ENCODE peak calls at places on chromosomes 2 and 18, in ten cellular contexts. O is heart right ventricle, A is upper lobe of right lung, Y is left lung, S is right atrium auricular region, D is coronary artery, R is thyroid gland, C is spleen, Z is A549, W is right lobe of liver. Q is an unnamed sample.

GRCh38 chr18:42619771-42620170 is 495.7 kb downstream of the RIT2 start:
- DNase-seq in O (no peak), A (no peak), Y (no peak), S (no peak), D (no peak), R (no peak), C (no peak), Z (no peak), W (no peak), Q (no peak)

GRCh38 chr2:180983468-180984388 is 3.3 kb downstream of the UBE2E3 start:
- DNase-seq in O (peak; percentile 10), A (no peak), Y (no peak), S (no peak), D (no peak), R (peak; percentile 21), C (no peak), Z (peak; percentile 60), W (no peak), Q (no peak)

GRCh38 chr2:220417503-220417902 is 790.1 kb downstream of the SLC4A3 start:
- DNase-seq in O (no peak), A (no peak), Y (no peak), S (no peak), D (no peak), R (no peak), C (no peak), Z (no peak), W (no peak), Q (no peak)

GRCh38 chr18:25351280-25351772 is 640 bp downstream of the ZNF521 start:
- DNase-seq in O (peak; percentile 18), A (no peak), Y (no peak), S (no peak), D (no peak), R (peak; percentile 3), C (no peak), Z (no peak), W (no peak), Q (no peak)

GRCh38 chr18:45066868-45067267 is 386.2 kb downstream of the SETBP1 start:
- DNase-seq in O (peak; percentile 56), A (no peak), Y (no peak), S (no peak), D (no peak), R (no peak), C (no peak), Z (no peak), W (no peak), Q (no peak)

GRCh38 chr18:35949903-35950627 is 22.4 kb upstream of the RMP24 start:
- DNase-seq in O (peak; percentile 60), A (peak; percentile 73), Y (peak; percentile 41), S (no peak), D (no peak), R (peak; percentile 46), C (peak; percentile 86), Z (peak; percentile 59), W (peak; percentile 65), Q (peak; percentile 35)

GRCh38 chr2:239182981-239183791 is 217.6 kb downstream of the HDAC4 start:
- DNase-seq in O (no peak), A (peak; percentile 57), Y (peak; percentile 22), S (no peak), D (peak; percentile 64), R (no peak), C (peak; percentile 63), Z (no peak), W (peak; percentile 44), Q (no peak)

GRCh38 chr2:44310287-44310686 is 35.0 kb downstream of the SLC3A1 start:
- DNase-seq in O (no peak), A (no peak), Y (no peak), S (no peak), D (no peak), R (no peak), C (no peak), Z (peak; percentile 26), W (no peak), Q (no peak)

GRCh38 chr2:163187995-163188655 is 349.6 kb upstream of the KCNH7 start:
- DNase-seq in O (no peak), A (no peak), Y (no peak), S (no peak), D (no peak), R (no peak), C (no peak), Z (no peak), W (no peak), Q (no peak)

GRCh38 chr2:226911932-226912331 is 76.1 kb downstream of the RHBDD1 start:
- DNase-seq in O (no peak), A (no peak), Y (no peak), S (no peak), D (no peak), R (no peak), C (no peak), Z (no peak), W (no peak), Q (no peak)

GRCh38 chr2:207561386-207562080 is 31.8 kb downstream of the CREB1 start:
- DNase-seq in O (no peak), A (no peak), Y (no peak), S (no peak), D (no peak), R (no peak), C (no peak), Z (no peak), W (no peak), Q (no peak)

GRCh38 chr2:204917089-204917701 is 371.9 kb downstream of the PARD3B start:
- DNase-seq in O (no peak), A (no peak), Y (no peak), S (no peak), D (no peak), R (no peak), C (no peak), Z (no peak), W (no peak), Q (no peak)

GRCh38 chr2:235291464-235291863 is 202.4 kb upstream of the AGAP1 start:
- DNase-seq in O (no peak), A (no peak), Y (no peak), S (no peak), D (no peak), R (no peak), C (no peak), Z (peak; percentile 26), W (no peak), Q (no peak)

GRCh38 chr18:31616586-31616985 is 24.9 kb downstream of the TTR start:
- DNase-seq in O (no peak), A (no peak), Y (no peak), S (no peak), D (no peak), R (no peak), C (no peak), Z (no peak), W (no peak), Q (no peak)

GRCh38 chr2:186486651-186487647 is 889 bp downstream of the ZC3H15 start:
- DNase-seq in O (no peak), A (no peak), Y (no peak), S (no peak), D (no peak), R (no peak), C (no peak), Z (peak; percentile 12), W (no peak), Q (no peak)

GRCh38 chr2:3594493-3595281 is at the start of gene COLEC11:
- DNase-seq in O (peak; percentile 67), A (no peak), Y (peak; percentile 27), S (peak; percentile 79), D (no peak), R (peak; percentile 20), C (peak; percentile 83), Z (no peak), W (peak; percentile 78), Q (no peak)

GRCh38 chr2:204491528-204491927 is 53.7 kb upstream of the PARD3B start:
- DNase-seq in O (no peak), A (no peak), Y (no peak), S (no peak), D (no peak), R (no peak), C (no peak), Z (no peak), W (no peak), Q (no peak)

DNA sequence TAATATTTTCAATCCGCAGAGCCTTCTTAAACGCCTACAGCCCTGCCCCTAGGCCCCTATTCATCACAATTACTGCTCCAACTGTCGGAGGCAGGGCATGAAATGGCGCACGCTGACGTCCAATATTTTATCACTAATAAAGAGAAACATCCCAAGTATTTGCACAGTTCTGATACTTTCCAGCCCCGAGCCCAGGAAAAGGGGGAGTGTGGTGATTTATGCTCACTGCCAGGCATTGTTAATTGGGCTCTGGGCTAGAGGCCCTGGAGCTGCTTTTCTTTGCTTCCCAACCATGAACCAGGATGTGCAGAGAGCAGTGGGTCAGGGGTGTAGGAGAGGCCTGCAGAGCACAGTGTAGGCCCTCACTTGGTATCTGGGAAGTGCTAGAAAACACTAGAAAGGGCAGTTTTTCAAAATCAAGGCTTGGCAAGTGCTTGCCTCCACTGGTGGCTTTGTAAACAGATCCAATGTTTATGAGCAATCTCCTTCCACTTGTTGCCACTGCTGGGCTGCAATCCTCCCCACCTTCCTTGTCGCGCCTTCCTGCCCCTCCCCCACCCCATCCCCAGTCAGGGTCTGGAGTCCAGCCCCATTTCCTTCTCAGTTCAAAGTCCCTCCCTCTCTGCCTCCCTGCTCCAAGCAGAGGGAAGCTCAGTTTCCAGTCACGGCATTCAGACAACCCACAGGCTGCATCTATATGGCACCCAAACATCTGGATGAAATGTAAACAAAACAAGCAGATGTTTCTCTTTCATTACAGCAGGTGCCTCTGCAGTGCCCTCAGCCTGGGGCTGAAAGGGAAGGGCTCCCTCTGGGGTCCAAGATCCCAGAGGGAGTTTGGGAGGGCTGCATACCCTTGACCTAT is 83.9 kb upstream of the PKDCC start:
- DNase-seq in O (peak; percentile 65), A (no peak), Y (no peak), S (peak; percentile 89), D (peak; percentile 79), R (peak; percentile 54), C (no peak), Z (peak; percentile 77), W (peak; percentile 66), Q (peak; percentile 67)
- H3K27ac ChIP-seq in O (no peak overlapping the region), A (no peak overlapping the region), Y (peak overlapping the region; percentile 2), S (peak overlapping the region; percentile 59), D (peak overlapping the region; percentile 92), R (peak overlapping the region; percentile 8), C (peak overlapping the region; percentile 65), Z (peak overlapping the region; percentile 74), W (peak overlapping the region; percentile 13), Q (peak overlapping the region; percentile 78)

GRCh38 chr2:176269319-176270099 is at the start of gene MTX2:
- DNase-seq in O (peak; percentile 67), A (peak; percentile 92), Y (peak; percentile 71), S (no peak), D (peak; percentile 80), R (peak; percentile 73), C (peak; percentile 95), Z (peak; percentile 83), W (peak; percentile 80), Q (peak; percentile 88)
- TF ChIP-seq CTCF in O (peak; percentile 39), A (peak; percentile 16), Y (no peak), S (no peak), D (no peak), R (peak; percentile 28), C (peak; percentile 39), Z (no peak), W (no peak), Q (no peak)

GRCh38 chr2:37472959-37473358 is 128.5 kb downstream of the QPCT start:
- DNase-seq in O (no peak), A (peak; percentile 67), Y (peak; percentile 61), S (no peak), D (no peak), R (peak; percentile 76), C (no peak), Z (peak; percentile 37), W (no peak), Q (no peak)
- H3K27ac ChIP-seq in O (no peak overlapping the region), A (no peak overlapping the region), Y (no peak overlapping the region), S (no peak overlapping the region), D (peak overlapping the region; percentile 3), R (no peak overlapping the region), C (no peak overlapping the region), Z (no peak overlapping the region), W (peak overlapping the region; percentile 0), Q (no peak overlapping the region)

GRCh38 chr2:241205086-241205485 is 16.6 kb downstream of the ANO7 start:
- DNase-seq in O (no peak), A (no peak), Y (no peak), S (no peak), D (no peak), R (no peak), C (no peak), Z (no peak), W (no peak), Q (peak; percentile 14)
- TF ChIP-seq CTCF in O (no peak), A (no peak), Y (no peak), S (no peak), D (no peak), R (no peak), C (no peak), Z (no peak), W (no peak), Q (no peak)